ENCODE peak calls at places on chromosome 7, in ten cellular contexts. Y is fibroblast of lung; N is cardiac muscle cell; C is NCI-H1092 treated with DMSO at 0.1 percent for 48 hours; O is adrenal gland; G is T follicular helper cell; V is upper lobe of right lung; X is AG08395; H is CD8-positive, alpha-beta memory T cell; B is head of caudate nucleus. K is an unnamed sample.

GRCh38 chr7:105829681-105830322 is 46.6 kb downstream of the ATXN7L1 start:
- DNase-seq in O (no peak), G (no peak), X (peak; percentile 56), V (no peak), N (no peak), H (no peak), C (no peak), Y (peak; percentile 54), B (no peak), K (no peak)

GRCh38 chr7:5218564-5219360 is 28.7 kb downstream of the WIPI2 start:
- DNase-seq in C (no peak), B (no peak), N (no peak), Y (no peak), X (no peak), G (no peak), O (no peak), H (no peak), V (peak; percentile 70), K (no peak)

GRCh38 chr7:50149364-50149763 is 56.3 kb upstream of the ZPBP start:
- DNase-seq in H (no peak), C (no peak), B (no peak), X (no peak), V (no peak), N (no peak), G (peak; percentile 20), Y (no peak), O (no peak), K (no peak)

GRCh38 chr7:73841689-73842247 is 548 bp downstream of the METTL27 start:
- DNase-seq in G (no peak), N (no peak), B (no peak), O (no peak), V (peak; percentile 69), C (no peak), X (no peak), H (no peak), Y (no peak), K (no peak)

GRCh38 chr7:133718131-133718530 is 409.0 kb upstream of the LRGUK start:
- DNase-seq in B (no peak), N (no peak), H (no peak), O (no peak), V (no peak), C (no peak), G (no peak), X (no peak), Y (no peak), K (no peak)

GRCh38 chr7:91310829-91311460 is 46.7 kb downstream of the FZD1 start:
- DNase-seq in X (peak; percentile 62), O (no peak), H (no peak), N (peak; percentile 60), V (no peak), G (no peak), C (no peak), B (no peak), Y (peak; percentile 64), K (no peak)

GRCh38 chr7:130392456-130392860 is 12.2 kb downstream of the CPA1 start:
- DNase-seq in G (no peak), B (no peak), X (peak; percentile 20), H (no peak), O (peak; percentile 50), Y (peak; percentile 65), V (no peak), N (peak; percentile 83), C (no peak), K (no peak)

GRCh38 chr7:44377681-44378421 is 52.5 kb upstream of the CAMK2B start:
- DNase-seq in H (no peak), N (no peak), B (no peak), O (no peak), Y (no peak), G (no peak), C (no peak), V (no peak), X (no peak), K (no peak)

GRCh38 chr7:41630741-41631140 is 72.1 kb downstream of the INHBA start:
- DNase-seq in X (no peak), C (no peak), O (no peak), H (no peak), G (no peak), N (no peak), V (no peak), B (no peak), Y (no peak), K (no peak)

GRCh38 chr7:101924171-101924570 is 106.7 kb downstream of the CUX1 start:
- DNase-seq in N (peak; percentile 41), V (no peak), O (peak; percentile 78), G (no peak), Y (peak; percentile 48), X (peak; percentile 89), C (no peak), B (no peak), H (no peak), K (peak; percentile 22)

GRCh38 chr7:117279931-117280525 is 42.8 kb downstream of the WNT2 start:
- DNase-seq in G (no peak), H (no peak), X (no peak), V (no peak), O (peak; percentile 9), C (peak; percentile 22), N (no peak), B (no peak), Y (peak; percentile 26), K (no peak)

GRCh38 chr7:27925573-27926201 is 185.7 kb downstream of the TAX1BP1 start:
- DNase-seq in G (no peak), O (no peak), V (no peak), H (no peak), X (no peak), Y (no peak), C (no peak), N (no peak), B (no peak), K (no peak)

GRCh38 chr7:101018271-101019167 is 1.4 kb upstream of the MUC17 start:
- DNase-seq in Y (no peak), B (no peak), V (no peak), N (no peak), G (no peak), O (no peak), H (no peak), X (no peak), C (no peak), K (no peak)

GRCh38 chr7:99030951-99031350 is 113.0 kb downstream of the SMURF1 start:
- DNase-seq in B (no peak), O (no peak), V (no peak), H (no peak), X (peak; percentile 15), Y (no peak), C (no peak), N (no peak), G (no peak), K (no peak)

GRCh38 chr7:23276381-23276780 is 22.8 kb upstream of the MALSU1 start:
- DNase-seq in G (no peak), X (no peak), N (peak; percentile 10), B (no peak), C (no peak), V (no peak), Y (no peak), O (no peak), H (no peak), K (no peak)

GRCh38 chr7:117480978-117481377 is 1.2 kb downstream of the CFTR start:
- DNase-seq in V (no peak), G (no peak), O (no peak), Y (no peak), C (no peak), N (no peak), H (no peak), X (no peak), B (no peak), K (no peak)

GRCh38 chr7:130363156-130363847 is 17.0 kb upstream of the CPA1 start:
- DNase-seq in B (no peak), O (peak; percentile 85), V (no peak), Y (peak; percentile 91), C (no peak), H (no peak), X (peak; percentile 90), N (peak; percentile 86), G (no peak), K (peak; percentile 75)

GRCh38 chr7:153934629-153935028 is 117.6 kb upstream of the DPP6 start:
- DNase-seq in H (no peak), X (no peak), Y (no peak), G (no peak), C (peak; percentile 15), O (no peak), V (no peak), B (no peak), N (no peak), K (no peak)

GRCh38 chr7:131272086-131272485 is 55.6 kb upstream of the MKLN1 start:
- DNase-seq in G (no peak), Y (no peak), C (no peak), H (no peak), X (no peak), N (no peak), B (no peak), V (no peak), O (no peak), K (no peak)

GRCh38 chr7:105487559-105488218 is 34.4 kb downstream of the PUS7 start:
- DNase-seq in Y (peak; percentile 85), G (no peak), O (no peak), N (peak; percentile 80), B (no peak), X (peak; percentile 81), V (no peak), C (no peak), H (no peak), K (no peak)

GRCh38 chr7:80771523-80771922 is 133.1 kb downstream of the CD36 start:
- DNase-seq in C (peak; percentile 46), X (no peak), V (no peak), H (no peak), Y (no peak), N (no peak), O (no peak), G (no peak), B (no peak), K (no peak)

GRCh38 chr7:25643770-25644394 is 415.6 kb upstream of the NPVF start:
- DNase-seq in G (no peak), X (no peak), N (no peak), O (no peak), H (no peak), Y (no peak), V (no peak), C (no peak), B (no peak), K (no peak)

GRCh38 chr7:143289421-143289820 is 1.3 kb downstream of the CASP2 start:
- DNase-seq in O (no peak), B (no peak), Y (peak; percentile 23), V (no peak), X (no peak), H (no peak), G (no peak), N (no peak), C (no peak), K (no peak)

GRCh38 chr7:39304683-39305405 is 261.4 kb upstream of the YAE1 start:
- DNase-seq in B (no peak), C (no peak), O (no peak), G (no peak), X (no peak), N (no peak), H (no peak), Y (no peak), V (no peak), K (peak; percentile 33)

K was measured in T1000.